ENCODE peak calls at places on chromosomes 7 and 10, in ten cellular contexts. One of them, this sample, is unnamed.

GRCh38 chr10:132860527-132860926 is 74.6 kb upstream of the NKX6-2 start:
- DNase-seq in cardiac muscle cell: no peak
- DNase-seq in dorsolateral prefrontal cortex: no peak
- DNase-seq in occipital lobe: no peak
- DNase-seq in AG04450: no peak
- DNase-seq in left kidney: no peak
- DNase-seq in HTR-8/SVneo: no peak
- DNase-seq in GM06990: no peak
- DNase-seq in sciatic nerve: peak
- DNase-seq in left ventricle myocardium inferior: peak
- DNase-seq in this sample: no peak

GRCh38 chr10:28503114-28503513 is 29.8 kb upstream of the WAC start:
- DNase-seq in cardiac muscle cell: no peak
- DNase-seq in dorsolateral prefrontal cortex: no peak
- DNase-seq in occipital lobe: no peak
- DNase-seq in AG04450: no peak
- DNase-seq in left kidney: peak
- DNase-seq in HTR-8/SVneo: no peak
- DNase-seq in GM06990: no peak
- DNase-seq in sciatic nerve: no peak
- DNase-seq in left ventricle myocardium inferior: no peak
- DNase-seq in this sample: peak

GRCh38 chr10:78919111-78919966 is 149.4 kb upstream of the ZMIZ1 start:
- DNase-seq in cardiac muscle cell: no peak
- DNase-seq in dorsolateral prefrontal cortex: no peak
- DNase-seq in occipital lobe: no peak
- DNase-seq in AG04450: no peak
- DNase-seq in left kidney: peak
- DNase-seq in HTR-8/SVneo: no peak
- DNase-seq in GM06990: no peak
- DNase-seq in sciatic nerve: no peak
- DNase-seq in left ventricle myocardium inferior: no peak
- DNase-seq in this sample: no peak

GRCh38 chr10:8349610-8350249 is 295.2 kb downstream of the GATA3 start:
- DNase-seq in cardiac muscle cell: no peak
- DNase-seq in dorsolateral prefrontal cortex: no peak
- DNase-seq in occipital lobe: no peak
- DNase-seq in AG04450: no peak
- DNase-seq in left kidney: peak
- DNase-seq in HTR-8/SVneo: no peak
- DNase-seq in GM06990: no peak
- DNase-seq in sciatic nerve: no peak
- DNase-seq in left ventricle myocardium inferior: no peak
- DNase-seq in this sample: no peak

GRCh38 chr7:106418094-106418493 is 133.3 kb upstream of the NAMPT start:
- DNase-seq in cardiac muscle cell: no peak
- DNase-seq in dorsolateral prefrontal cortex: no peak
- DNase-seq in occipital lobe: no peak
- DNase-seq in AG04450: no peak
- DNase-seq in left kidney: no peak
- DNase-seq in HTR-8/SVneo: no peak
- DNase-seq in GM06990: no peak
- DNase-seq in sciatic nerve: no peak
- DNase-seq in left ventricle myocardium inferior: no peak
- DNase-seq in this sample: peak

GRCh38 chr10:114611617-114612016 is 46.5 kb downstream of the ABLIM1 start:
- DNase-seq in cardiac muscle cell: no peak
- DNase-seq in dorsolateral prefrontal cortex: no peak
- DNase-seq in occipital lobe: no peak
- DNase-seq in AG04450: no peak
- DNase-seq in left kidney: no peak
- DNase-seq in HTR-8/SVneo: no peak
- DNase-seq in GM06990: no peak
- DNase-seq in sciatic nerve: no peak
- DNase-seq in left ventricle myocardium inferior: no peak
- DNase-seq in this sample: no peak

GRCh38 chr7:111953611-111954010 is 252.6 kb downstream of the DOCK4 start:
- DNase-seq in cardiac muscle cell: no peak
- DNase-seq in dorsolateral prefrontal cortex: peak
- DNase-seq in occipital lobe: no peak
- DNase-seq in AG04450: no peak
- DNase-seq in left kidney: peak
- DNase-seq in HTR-8/SVneo: no peak
- DNase-seq in GM06990: no peak
- DNase-seq in sciatic nerve: no peak
- DNase-seq in left ventricle myocardium inferior: no peak
- DNase-seq in this sample: no peak

GRCh38 chr10:31146496-31147219 is 115.0 kb upstream of the ZNF438 start:
- DNase-seq in cardiac muscle cell: peak
- DNase-seq in dorsolateral prefrontal cortex: no peak
- DNase-seq in occipital lobe: no peak
- DNase-seq in AG04450: peak
- DNase-seq in left kidney: peak
- DNase-seq in HTR-8/SVneo: no peak
- DNase-seq in GM06990: no peak
- DNase-seq in sciatic nerve: peak
- DNase-seq in left ventricle myocardium inferior: peak
- DNase-seq in this sample: no peak

GRCh38 chr7:104230606-104231005 is 22.8 kb upstream of the ORC5 start:
- DNase-seq in cardiac muscle cell: peak
- DNase-seq in dorsolateral prefrontal cortex: no peak
- DNase-seq in occipital lobe: no peak
- DNase-seq in AG04450: peak
- DNase-seq in left kidney: peak
- DNase-seq in HTR-8/SVneo: no peak
- DNase-seq in GM06990: no peak
- DNase-seq in sciatic nerve: no peak
- DNase-seq in left ventricle myocardium inferior: no peak
- DNase-seq in this sample: no peak

GRCh38 chr7:80827238-80827633 is 91.6 kb downstream of the SEMA3C start:
- DNase-seq in cardiac muscle cell: no peak
- DNase-seq in dorsolateral prefrontal cortex: no peak
- DNase-seq in occipital lobe: no peak
- DNase-seq in AG04450: no peak
- DNase-seq in left kidney: no peak
- DNase-seq in HTR-8/SVneo: no peak
- DNase-seq in GM06990: no peak
- DNase-seq in sciatic nerve: no peak
- DNase-seq in left ventricle myocardium inferior: no peak
- DNase-seq in this sample: peak